ENCODE peak calls at places on chromosomes 5 and 9, in six cellular contexts. K is aorta, B is brain microvascular endothelial cell, R is fibroblast of lung, W is GM12878, S is mesendoderm. I is an unnamed sample.

GRCh38 chr9:109868222-109868621 is 88.2 kb downstream of the PALM2AKAP2 start:
- DNase-seq in K (no peak), B (peak), R (peak), W (no peak), S (peak), I (no peak)

GRCh38 chr9:122822958-122823357 is 5.4 kb downstream of the PDCL start:
- DNase-seq in K (no peak), B (no peak), R (no peak), W (no peak), S (no peak), I (no peak)

GRCh38 chr9:127316586-127317383 is 52.2 kb downstream of the GARNL3 start:
- DNase-seq in K (no peak), B (no peak), R (no peak), W (no peak), S (no peak), I (no peak)

GRCh38 chr5:16669776-16670175 is 53.0 kb upstream of the RETREG1 start:
- DNase-seq in K (no peak), B (peak), R (peak), W (no peak), S (no peak), I (peak)

GRCh38 chr9:7178729-7179128 is 421.0 kb downstream of the KDM4C start:
- DNase-seq in K (no peak), B (no peak), R (no peak), W (no peak), S (no peak), I (no peak)

GRCh38 chr9:95729669-95730368 is 145.7 kb upstream of the ERCC6L2 start:
- DNase-seq in K (no peak), B (no peak), R (no peak), W (no peak), S (no peak), I (no peak)

GRCh38 chr9:4045556-4045955 is 254.3 kb downstream of the GLIS3 start:
- DNase-seq in K (no peak), B (no peak), R (no peak), W (no peak), S (no peak), I (no peak)

GRCh38 chr9:97632406-97632991 is 669 bp downstream of the TSTD2 start:
- DNase-seq in K (peak), B (peak), R (peak), W (no peak), S (peak), I (peak)

GRCh38 chr5:109866051-109866450 is 176.3 kb downstream of the MAN2A1 start:
- DNase-seq in K (no peak), B (peak), R (no peak), W (no peak), S (no peak), I (no peak)

GRCh38 chr5:145856285-145856818 is 16.5 kb downstream of the GRXCR2 start:
- DNase-seq in K (peak), B (peak), R (peak), W (no peak), S (peak), I (peak)

GRCh38 chr5:143354025-143354424 is 49.5 kb downstream of the NR3C1 start:
- DNase-seq in K (no peak), B (no peak), R (no peak), W (no peak), S (no peak), I (no peak)

GRCh38 chr9:122816163-122816867 is 12.1 kb downstream of the PDCL start:
- DNase-seq in K (no peak), B (peak), R (no peak), W (no peak), S (no peak), I (no peak)

GRCh38 chr5:155539958-155540595 is 526.5 kb downstream of the KIF4B start:
- DNase-seq in K (no peak), B (no peak), R (no peak), W (no peak), S (no peak), I (no peak)

GRCh38 chr9:2621678-2622360 is at the start of gene VLDLR:
- DNase-seq in K (peak), B (no peak), R (peak), W (no peak), S (peak), I (no peak)

GRCh38 chr5:76813982-76814562 is 4.8 kb upstream of the F2RL1 start:
- DNase-seq in K (no peak), B (peak), R (peak), W (no peak), S (peak), I (peak)

GRCh38 chr5:153900703-153901395 is 137.9 kb downstream of the FAM114A2 start:
- DNase-seq in K (no peak), B (peak), R (peak), W (no peak), S (no peak), I (peak)

GRCh38 chr5:95862636-95863382 is 40.3 kb upstream of the GLRX start:
- DNase-seq in K (no peak), B (no peak), R (no peak), W (no peak), S (no peak), I (no peak)

DNA sequence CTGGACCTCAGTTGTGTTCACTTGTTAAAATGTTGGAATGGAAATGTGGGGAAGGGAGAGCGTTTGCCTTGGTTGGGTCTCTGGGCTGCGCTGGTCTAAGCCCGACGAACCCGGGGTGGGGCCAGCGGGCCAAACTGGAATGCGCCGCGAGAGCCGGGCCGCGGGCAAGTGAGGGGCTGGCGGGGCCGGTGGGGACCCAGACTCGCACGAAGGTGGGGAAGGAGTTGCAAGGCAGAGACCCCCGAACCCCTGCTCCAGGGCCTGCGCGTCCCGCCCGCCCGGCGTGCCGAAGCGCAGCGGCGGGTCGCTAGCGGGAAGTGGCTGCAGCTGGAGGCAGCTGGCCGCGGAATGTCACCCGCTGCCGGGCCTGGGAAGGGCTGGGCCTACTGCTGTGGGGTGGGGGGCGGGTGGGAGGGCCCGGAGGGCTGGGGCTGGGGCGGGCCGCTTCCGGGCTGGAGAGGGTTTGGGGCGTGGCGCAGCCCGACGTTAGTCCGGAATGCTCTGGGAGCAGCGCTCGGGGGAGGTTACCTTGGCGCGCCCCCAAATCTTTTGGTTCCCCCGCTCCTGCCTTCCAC is 84.8 kb downstream of the DAB2IP start:
- DNase-seq in K (peak), B (no peak), R (peak), W (no peak), S (peak), I (no peak)
- H3K4me3 ChIP-seq in K (no peak), B (peak), R (peak), W (no peak), S (peak), I (peak)

GRCh38 chr5:80959138-80959537 is 1.0 kb upstream of the RASGRF2 start:
- DNase-seq in K (no peak), B (no peak), R (no peak), W (no peak), S (peak), I (no peak)
- H3K4me3 ChIP-seq in K (no peak), B (no peak), R (no peak), W (no peak), S (no peak), I (no peak)

GRCh38 chr9:112332272-112332671 is 1.1 kb downstream of the PTBP3 start:
- DNase-seq in K (no peak), B (no peak), R (no peak), W (no peak), S (no peak), I (no peak)

GRCh38 chr9:112332674-112332976 is 794 bp downstream of the PTBP3 start:
- DNase-seq in K (no peak), B (peak), R (no peak), W (no peak), S (no peak), I (no peak)

GRCh38 chr9:112333639-112334318 is 360 bp upstream of the PTBP3 start:
- DNase-seq in K (peak), B (peak), R (peak), W (peak), S (peak), I (peak)

GRCh38 chr9:112332977-112333638 is at the start of gene PTBP3:
- DNase-seq in K (peak), B (no peak), R (peak), W (no peak), S (peak), I (no peak)

GRCh38 chr9:112334319-112334828 is 955 bp upstream of the PTBP3 start:
- DNase-seq in K (no peak), B (no peak), R (peak), W (no peak), S (no peak), I (no peak)
- H3K4me3 ChIP-seq in K (peak), B (peak), R (peak), W (peak), S (no peak), I (peak)

DNA sequence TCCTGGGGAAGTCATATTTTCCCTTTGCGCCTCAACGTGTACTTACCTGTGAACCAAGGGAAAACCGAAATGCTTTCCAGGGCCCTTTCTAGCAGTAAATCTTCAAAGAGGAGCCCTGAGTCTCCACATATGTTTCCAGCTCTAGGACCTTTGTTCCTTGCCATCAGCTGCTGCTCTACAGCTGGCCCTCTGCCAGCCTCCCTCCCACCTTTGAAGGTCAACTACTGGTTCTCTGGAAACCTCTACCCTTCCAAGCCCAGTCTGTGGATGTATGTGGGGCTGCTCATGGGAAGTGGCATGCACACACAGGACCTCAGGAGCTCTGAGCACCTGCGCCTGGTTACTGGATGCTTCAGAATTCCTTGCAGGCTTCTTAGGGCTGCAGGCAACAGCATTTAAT is 117.2 kb downstream of the PSD2 start:
- DNase-seq in K (no peak), B (no peak), R (no peak), W (no peak), S (no peak), I (no peak)
- H3K4me3 ChIP-seq in K (no peak), B (no peak), R (no peak), W (no peak), S (no peak), I (no peak)

GRCh38 chr9:89115426-89115825 is 63.2 kb downstream of the SHC3 start:
- DNase-seq in K (no peak), B (no peak), R (no peak), W (no peak), S (no peak), I (no peak)

GRCh38 chr9:89112243-89112642 is 66.4 kb downstream of the SHC3 start:
- DNase-seq in K (no peak), B (no peak), R (no peak), W (no peak), S (no peak), I (no peak)

GRCh38 chr9:89116064-89116817 is 62.4 kb downstream of the SHC3 start:
- DNase-seq in K (no peak), B (peak), R (peak), W (no peak), S (no peak), I (peak)

GRCh38 chr9:89113851-89114250 is 64.8 kb downstream of the SHC3 start:
- DNase-seq in K (no peak), B (no peak), R (no peak), W (no peak), S (no peak), I (no peak)

DNA sequence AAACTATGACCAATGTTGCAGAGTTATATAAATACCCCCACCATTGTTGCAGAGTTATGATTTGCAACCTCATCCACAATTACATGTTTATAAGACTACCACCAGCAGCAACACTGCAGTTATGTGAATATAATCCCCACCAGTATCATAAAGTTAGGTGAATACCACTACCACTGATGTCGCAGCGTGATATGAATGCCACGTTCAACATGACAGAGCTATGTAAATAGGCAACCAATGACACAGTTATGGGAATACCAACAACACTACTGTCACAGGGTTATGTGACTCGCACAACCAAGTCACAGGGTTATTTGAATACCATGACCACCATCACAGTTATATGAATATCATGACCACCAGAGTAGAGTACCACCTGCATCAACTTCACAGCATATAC is 63.9 kb downstream of the SHC3 start:
- DNase-seq in K (no peak), B (peak), R (no peak), W (no peak), S (no peak), I (no peak)
- H3K4me3 ChIP-seq in K (no peak), B (no peak), R (no peak), W (no peak), S (no peak), I (no peak)

GRCh38 chr9:31347082-31347617 is 1037.3 kb upstream of the ACO1 start:
- DNase-seq in K (no peak), B (peak), R (peak), W (peak), S (no peak), I (peak)
- H3K4me3 ChIP-seq in K (no peak), B (peak), R (peak), W (peak), S (no peak), I (no peak)

DNA sequence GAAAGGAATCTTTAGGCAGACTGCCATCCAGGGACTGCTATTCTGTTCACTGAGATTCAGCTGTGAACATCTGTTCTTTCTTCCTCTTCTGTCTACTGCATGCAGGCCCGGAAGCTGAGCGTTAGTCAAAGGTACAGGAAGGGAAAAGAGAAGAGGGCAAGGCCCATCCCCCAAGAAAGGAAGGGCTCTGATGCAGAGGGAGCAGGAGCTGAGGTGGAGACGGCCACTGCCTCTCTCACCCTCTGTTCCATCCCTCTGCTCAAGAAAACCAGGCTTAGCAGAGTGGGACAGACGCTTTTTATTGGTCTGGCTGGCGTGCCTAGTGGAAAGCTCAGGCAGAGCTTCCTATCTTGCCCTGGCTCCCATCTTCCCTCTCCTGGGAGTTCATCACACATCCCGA is 57.5 kb downstream of the PFDN1 start:
- DNase-seq in K (no peak), B (no peak), R (peak), W (no peak), S (no peak), I (no peak)
- H3K4me3 ChIP-seq in K (no peak), B (no peak), R (no peak), W (no peak), S (no peak), I (no peak)

GRCh38 chr9:78298046-78298511 is 1.2 kb downstream of the PSAT1 start:
- DNase-seq in K (no peak), B (no peak), R (no peak), W (no peak), S (peak), I (no peak)
- H3K4me3 ChIP-seq in K (no peak), B (peak), R (peak), W (peak), S (peak), I (peak)

GRCh38 chr9:28234133-28234898 is 661.0 kb upstream of the C9orf72 start:
- DNase-seq in K (no peak), B (peak), R (no peak), W (no peak), S (no peak), I (no peak)
- H3K4me3 ChIP-seq in K (no peak), B (no peak), R (no peak), W (no peak), S (no peak), I (no peak)

I was measured in skeletal muscle cell.